ENCODE peak calls at places on chromosomes 11 and 22, in five cellular contexts. P, A, H, Z and W are unnamed samples.

GRCh38 chr11:75719089-75719638 is 1.5 kb downstream of the MOGAT2 start:
- DNase-seq in P (no peak), A (no peak), H (no peak), Z (no peak), W (no peak)

GRCh38 chr11:122772945-122773344 is 65.4 kb upstream of the CRTAM start:
- DNase-seq in P (no peak), A (no peak), H (peak; percentile 25), Z (no peak), W (no peak)

GRCh38 chr11:128354476-128354875 is 232.9 kb downstream of the ETS1 start:
- DNase-seq in P (no peak), A (no peak), H (no peak), Z (no peak), W (no peak)

GRCh38 chr11:117394221-117394925 is 66.7 kb downstream of the CEP164 start:
- DNase-seq in P (no peak), A (no peak), H (no peak), Z (no peak), W (no peak)

GRCh38 chr22:25970348-25970995 is 198.8 kb upstream of the SEZ6L start:
- DNase-seq in P (no peak), A (no peak), H (no peak), Z (peak; percentile 65), W (no peak)

GRCh38 chr11:96748639-96749370 is 359.0 kb downstream of the JRKL start:
- DNase-seq in P (no peak), A (no peak), H (no peak), Z (no peak), W (no peak)

GRCh38 chr11:37343279-37343678 is 745.2 kb upstream of the RAG2 start:
- DNase-seq in P (no peak), A (no peak), H (no peak), Z (no peak), W (no peak)

GRCh38 chr11:57409321-57410100 is 17.4 kb downstream of the SLC43A3 start:
- DNase-seq in P (no peak), A (no peak), H (no peak), Z (no peak), W (no peak)

GRCh38 chr11:106077609-106078517 is at the start of gene AASDHPPT:
- DNase-seq in P (peak; percentile 19), A (peak; percentile 20), H (peak; percentile 1), Z (peak; percentile 26), W (no peak)

GRCh38 chr22:29079218-29079901 is 6.5 kb downstream of the KREMEN1 start:
- DNase-seq in P (no peak), A (no peak), H (no peak), Z (no peak), W (no peak)

GRCh38 chr11:35321532-35322320 is 97.6 kb downstream of the SLC1A2 start:
- DNase-seq in P (no peak), A (no peak), H (no peak), Z (peak; percentile 55), W (no peak)

GRCh38 chr11:99257131-99257530 is 236.4 kb downstream of the CNTN5 start:
- DNase-seq in P (no peak), A (peak; percentile 27), H (no peak), Z (no peak), W (no peak)

GRCh38 chr11:134412508-134413333 is 679 bp upstream of the B3GAT1 start:
- DNase-seq in P (peak; percentile 38), A (peak; percentile 49), H (no peak), Z (no peak), W (peak; percentile 44)

GRCh38 chr11:2390871-2391662 is 9.5 kb upstream of the TSSC4 start:
- DNase-seq in P (peak; percentile 58), A (no peak), H (peak; percentile 31), Z (peak; percentile 62), W (peak; percentile 99)

GRCh38 chr11:75342966-75343870 is 8.2 kb downstream of the ARRB1 start:
- DNase-seq in P (peak; percentile 35), A (peak; percentile 73), H (peak; percentile 76), Z (peak; percentile 25), W (no peak)

GRCh38 chr22:32926600-32926999 is 125.1 kb downstream of the TIMP3 start:
- DNase-seq in P (no peak), A (no peak), H (peak; percentile 3), Z (no peak), W (peak; percentile 7)

GRCh38 chr11:29002816-29003215 is 894.6 kb downstream of the METTL15 start:
- DNase-seq in P (no peak), A (no peak), H (no peak), Z (no peak), W (no peak)

GRCh38 chr22:35218079-35218478 is 39.2 kb upstream of the HMGXB4 start:
- DNase-seq in P (no peak), A (no peak), H (no peak), Z (no peak), W (no peak)

GRCh38 chr11:100830978-100831732 is 144.1 kb downstream of the ARHGAP42 start:
- DNase-seq in P (no peak), A (no peak), H (no peak), Z (peak; percentile 35), W (no peak)

GRCh38 chr22:19058713-19059451 is 63.3 kb downstream of the DGCR2 start:
- DNase-seq in P (no peak), A (no peak), H (no peak), Z (no peak), W (peak; percentile 15)

GRCh38 chr11:110862407-110862806 is 150.2 kb upstream of the ARHGAP20 start:
- DNase-seq in P (no peak), A (no peak), H (no peak), Z (no peak), W (no peak)

GRCh38 chr11:122177238-122177637 is 61.2 kb upstream of the BLID start:
- DNase-seq in P (no peak), A (no peak), H (no peak), Z (no peak), W (no peak)

GRCh38 chr11:3901249-3902025 is 46.0 kb downstream of the STIM1 start:
- DNase-seq in P (no peak), A (no peak), H (no peak), Z (no peak), W (no peak)

GRCh38 chr22:49723478-49724029 is 104.1 kb downstream of the BRD1 start:
- DNase-seq in P (no peak), A (no peak), H (no peak), Z (no peak), W (no peak)

DNA sequence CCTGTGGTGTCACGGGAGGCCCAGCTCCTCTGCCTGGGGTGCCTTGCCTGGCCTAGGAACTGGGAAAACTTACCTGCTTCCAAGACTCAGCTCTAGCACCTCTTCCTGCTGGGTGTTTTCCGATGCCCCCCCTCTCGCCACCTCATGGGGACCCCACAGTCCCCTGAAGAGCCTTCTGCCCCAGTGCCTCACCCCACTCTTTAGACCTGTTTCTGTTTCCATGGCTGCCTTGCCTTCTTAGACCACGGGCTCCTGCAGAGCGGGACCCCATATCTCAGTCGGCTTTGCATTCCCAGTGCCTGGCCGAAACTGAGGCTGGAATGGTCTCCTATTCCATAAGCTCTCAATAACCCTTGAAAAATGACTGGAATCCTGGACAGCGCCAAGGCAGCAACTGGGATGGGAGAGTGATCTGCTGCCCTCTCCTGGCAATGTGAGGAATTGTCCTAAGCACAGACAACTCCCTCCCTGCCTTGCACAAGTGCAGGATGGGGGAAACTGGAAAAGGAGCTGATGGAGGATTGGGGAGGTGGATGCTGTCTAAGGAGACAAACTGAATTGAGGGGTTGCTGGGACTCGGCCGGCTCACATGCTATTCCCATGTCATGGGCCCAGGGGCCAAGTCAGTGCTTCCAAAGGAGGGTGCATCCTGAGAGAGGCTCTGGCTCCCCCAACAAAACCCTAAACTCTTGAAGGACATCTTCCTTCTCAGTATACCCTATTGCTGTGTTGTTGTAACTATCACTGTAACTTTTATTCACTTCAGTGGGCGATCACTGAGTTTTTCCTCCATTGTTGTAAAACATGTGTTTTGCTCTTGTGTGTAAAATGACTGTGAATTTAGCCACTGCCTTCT is 26.6 kb upstream of the IL17RA start:
- DNase-seq in P (peak; percentile 57), A (peak; percentile 51), H (peak; percentile 37), Z (peak; percentile 68), W (peak; percentile 57)
- TF ChIP-seq POLR2A in P (no peak), A (no peak), H (no peak), Z (no peak), W (no peak)

GRCh38 chr11:64856382-64857227 is 12.2 kb upstream of the CDC42BPG start:
- DNase-seq in P (no peak), A (peak; percentile 79), H (peak; percentile 81), Z (no peak), W (peak; percentile 89)
- TF ChIP-seq POLR2A in P (no peak), A (peak; percentile 47), H (no peak), Z (no peak), W (no peak)

GRCh38 chr11:67389477-67389876 is 2.3 kb upstream of the RAD9A start:
- DNase-seq in P (no peak), A (no peak), H (peak; percentile 75), Z (peak; percentile 56), W (no peak)

GRCh38 chr11:67393437-67393836 is 1.7 kb downstream of the RAD9A start:
- DNase-seq in P (peak; percentile 57), A (no peak), H (no peak), Z (no peak), W (no peak)

GRCh38 chr11:67392182-67392715 is 463 bp downstream of the RAD9A start:
- DNase-seq in P (no peak), A (no peak), H (no peak), Z (no peak), W (no peak)

GRCh38 chr11:67390947-67391303 is 861 bp upstream of the RAD9A start:
- DNase-seq in P (no peak), A (no peak), H (no peak), Z (no peak), W (no peak)

GRCh38 chr11:67391304-67392181 is at the start of gene RAD9A:
- DNase-seq in P (peak; percentile 94), A (peak; percentile 97), H (peak; percentile 97), Z (peak; percentile 99), W (peak; percentile 97)
- TF ChIP-seq POLR2A in P (peak; percentile 29), A (peak; percentile 63), H (peak; percentile 51), Z (peak; percentile 79), W (peak; percentile 71)

GRCh38 chr22:37624017-37624365 is 15.4 kb downstream of the GGA1 start:
- DNase-seq in P (no peak), A (peak; percentile 60), H (no peak), Z (no peak), W (no peak)
- TF ChIP-seq POLR2A in P (no peak), A (no peak), H (no peak), Z (no peak), W (no peak)

GRCh38 chr11:69896250-69896649 is 77.0 kb upstream of the FGF3 start:
- DNase-seq in P (no peak), A (no peak), H (no peak), Z (no peak), W (no peak)
- TF ChIP-seq POLR2A in P (no peak), A (no peak), H (no peak), Z (no peak), W (no peak)

DNA sequence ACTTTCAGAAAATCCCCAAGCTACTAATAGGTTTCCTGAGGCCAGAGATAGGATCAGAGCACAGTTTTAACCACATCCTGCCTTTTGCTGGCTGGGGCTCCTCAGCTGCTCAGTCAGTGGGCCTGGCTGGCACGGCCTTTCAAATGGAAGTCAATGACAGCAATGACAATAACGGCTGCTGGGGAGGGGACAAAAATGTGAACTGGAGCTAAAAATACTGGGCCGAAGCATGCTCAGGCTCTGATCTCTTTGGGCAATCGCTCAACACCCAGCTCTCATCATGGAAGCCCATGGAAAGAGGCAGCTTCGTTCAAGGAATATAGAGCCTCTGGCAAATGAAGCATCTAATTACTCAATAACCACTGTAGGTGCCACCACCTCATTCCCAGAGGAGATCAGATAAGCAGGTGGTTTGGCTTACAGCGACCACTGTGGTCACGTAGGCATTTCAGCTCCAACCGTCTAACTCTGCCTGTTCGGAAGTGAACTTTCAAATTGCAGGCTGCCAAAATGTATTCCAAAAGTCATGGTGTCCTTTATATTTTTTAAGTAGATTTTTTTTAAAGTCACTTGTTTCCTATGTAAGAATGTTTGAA is 14.3 kb downstream of the WT1 start:
- DNase-seq in P (no peak), A (no peak), H (no peak), Z (peak; percentile 55), W (no peak)
- TF ChIP-seq POLR2A in P (no peak), A (no peak), H (no peak), Z (no peak), W (no peak)